ENCODE peak calls at places on chromosomes 3 and 15, in five cellular contexts. W is K562; U is CD8-positive, alpha-beta T cell; B is heart right ventricle; J is neural progenitor cell. G is an unnamed sample. For H3K4me1, the result is how much of the 10 kb centered on the place peaks cover.

GRCh38 chr3:197450295-197450694 is 105.5 kb downstream of the BDH1 start:
- DNase-seq in W (no peak), U (no peak), B (no peak), J (peak), G (no peak)

GRCh38 chr15:90981681-90982080 is 12.7 kb downstream of the PRC1 start:
- DNase-seq in W (no peak), U (no peak), B (no peak), J (no peak), G (no peak)

GRCh38 chr3:123064914-123065313 is 1.9 kb upstream of the PDIA5 start:
- DNase-seq in W (no peak), U (no peak), B (no peak), J (no peak), G (no peak)

GRCh38 chr15:43769584-43770228 is 7.1 kb downstream of the ELL3 start:
- DNase-seq in W (peak), U (peak), B (peak), J (peak), G (peak)

GRCh38 chr3:155631323-155632019 is 113.4 kb downstream of the PLCH1 start:
- DNase-seq in W (no peak), U (no peak), B (no peak), J (no peak), G (no peak)

GRCh38 chr15:64046347-64047153 is at the start of gene DAPK2:
- DNase-seq in W (peak), U (peak), B (peak), J (peak), G (peak)

GRCh38 chr3:110743202-110743601 is 328.4 kb upstream of the NECTIN3 start:
- DNase-seq in W (no peak), U (no peak), B (no peak), J (peak), G (no peak)

GRCh38 chr3:189392969-189393368 is 221.2 kb downstream of the TPRG1 start:
- DNase-seq in W (no peak), U (no peak), B (no peak), J (no peak), G (no peak)

GRCh38 chr3:129173206-129173605 is 10.5 kb downstream of the CNBP start:
- DNase-seq in W (no peak), U (no peak), B (no peak), J (no peak), G (no peak)

DNA sequence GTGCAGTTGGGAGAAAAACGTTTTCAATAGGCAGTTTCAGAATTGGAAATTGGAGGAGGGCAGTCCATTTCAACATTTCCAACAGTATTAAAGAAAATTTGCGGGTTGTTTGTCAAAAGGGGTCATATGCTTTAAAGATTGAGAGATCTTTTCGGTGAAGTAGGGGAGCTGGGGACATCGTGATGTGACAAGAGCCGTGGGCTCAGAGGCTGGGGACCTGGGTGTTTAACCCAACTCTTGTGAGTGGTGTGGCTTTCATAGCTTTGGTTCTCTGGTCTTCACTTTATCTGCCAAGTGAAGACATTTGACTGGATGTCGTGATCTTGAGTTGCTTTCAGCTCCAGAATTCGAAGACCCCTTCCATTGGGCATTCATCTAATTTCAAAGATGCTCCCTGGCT is 133.2 kb downstream of the PGPEP1L start:
- DNase-seq in W (no peak), U (no peak), B (no peak), J (no peak), G (no peak)
- H3K4me1 ChIP-seq in W (under half), U (under half), B (half or more), J (under half), G (under half)

GRCh38 chr3:178966299-178967183 is 105.1 kb downstream of the ZMAT3 start:
- DNase-seq in W (no peak), U (no peak), B (no peak), J (no peak), G (no peak)
- H3K4me3 ChIP-seq in W (no peak), U (no peak), B (peak), J (no peak), G (no peak)

DNA sequence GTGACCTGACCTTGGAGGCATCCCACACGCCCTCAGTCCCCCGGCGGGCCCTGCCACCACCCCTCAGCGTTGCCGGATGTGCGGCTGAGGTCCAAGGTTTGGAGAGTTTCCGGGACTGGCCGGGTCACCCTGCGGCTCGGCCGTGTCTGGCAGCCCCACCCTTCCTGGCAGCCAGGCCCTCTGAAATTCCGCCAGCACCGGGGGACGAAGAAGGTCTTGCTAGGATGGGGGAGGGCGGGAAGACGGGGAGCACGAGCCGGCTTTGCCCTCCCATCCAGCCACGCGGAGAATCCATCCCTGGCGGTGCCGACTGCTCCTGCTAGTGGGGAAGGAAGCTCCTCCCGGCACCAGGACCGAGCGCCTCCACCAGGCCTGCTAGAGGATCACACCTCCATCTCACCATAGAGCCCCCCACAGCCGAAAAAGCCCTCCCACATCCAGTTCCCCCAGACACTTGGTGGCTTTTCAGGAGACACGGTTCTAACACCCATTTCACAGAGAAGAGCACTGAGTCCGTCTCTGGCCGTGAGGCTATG is 81.5 kb downstream of the CPN2 start:
- DNase-seq in W (peak), U (no peak), B (peak), J (peak), G (peak)
- TF ChIP-seq CTCF in W (peak), U (no peak), B (peak), J (peak), G (peak)

DNA sequence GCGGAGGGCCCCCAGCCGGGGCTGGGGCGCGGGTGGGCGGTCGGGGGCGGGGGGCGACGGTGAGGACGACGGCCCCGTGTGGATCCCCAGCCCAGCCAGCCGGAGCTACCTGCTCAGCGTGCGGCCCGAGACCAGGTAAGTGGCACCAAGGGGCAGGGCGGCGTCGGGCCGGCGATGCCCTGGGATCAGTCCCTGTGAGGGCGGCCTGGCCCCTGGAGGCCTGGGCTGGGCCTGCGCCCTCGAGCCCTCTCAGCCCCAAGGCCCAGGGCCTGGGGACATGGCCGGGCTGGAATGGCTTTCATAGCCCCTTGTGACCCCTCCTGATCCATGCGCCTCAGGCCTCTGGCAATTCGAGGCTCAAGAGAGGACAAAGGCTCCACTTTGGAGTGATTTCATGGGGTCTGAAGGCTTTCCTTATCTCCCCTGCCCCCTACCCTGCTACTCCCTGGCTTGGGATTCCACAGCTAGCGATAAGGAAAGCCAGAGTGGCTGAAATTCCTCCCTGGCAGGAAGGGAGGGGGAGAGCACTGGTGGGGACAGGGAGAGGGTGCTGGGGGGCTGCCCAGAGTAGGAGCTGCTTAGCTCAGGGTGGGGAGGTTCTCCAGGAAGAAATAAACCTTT is 415 bp downstream of the ALPK3 start:
- DNase-seq in W (no peak), U (no peak), B (no peak), J (peak), G (no peak)
- H3K4me1 ChIP-seq in W (under half), U (under half), B (half or more), J (under half), G (half or more)

GRCh38 chr3:115512565-115513410 is 110.5 kb upstream of the GAP43 start:
- DNase-seq in W (no peak), U (no peak), B (no peak), J (peak), G (peak)
- H3K4me3 ChIP-seq in W (no peak), U (peak), B (peak), J (peak), G (peak)

GRCh38 chr3:45783667-45784066 is 12.7 kb downstream of the SLC6A20 start:
- DNase-seq in W (no peak), U (no peak), B (no peak), J (no peak), G (no peak)
- TF ChIP-seq CTCF in W (peak), U (no peak), B (no peak), J (no peak), G (no peak)

GRCh38 chr3:188261011-188261410 is 107.1 kb downstream of the LPP start:
- DNase-seq in W (no peak), U (no peak), B (no peak), J (no peak), G (no peak)
- H3K4me1 ChIP-seq in W (under half), U (under half), B (half or more), J (under half), G (half or more)